ENCODE peak calls at places on chromosome 5, in nine cellular contexts. O, F, Y, V, E, U, M, H and A are unnamed samples.

GRCh38 chr5:2136728-2137333 is 254.1 kb upstream of the IRX4 start:
- DNase-seq in E (no peak), V (no peak), F (no peak), U (no peak), O (no peak), H (no peak), M (no peak), Y (no peak), A (no peak)

GRCh38 chr5:124729687-124730359 is 16.6 kb downstream of the ZNF608 start:
- DNase-seq in E (no peak), H (no peak), F (no peak), M (no peak), U (no peak), O (no peak), Y (no peak), V (no peak), A (no peak)

GRCh38 chr5:145072880-145073279 is 762.3 kb downstream of the PRELID2 start:
- DNase-seq in O (no peak), F (no peak), M (peak; percentile 74), Y (no peak), H (no peak), E (no peak), V (no peak), U (no peak), A (no peak)

GRCh38 chr5:89929834-89930233 is 479.7 kb downstream of the CETN3 start:
- DNase-seq in E (no peak), M (no peak), Y (no peak), O (no peak), U (no peak), F (no peak), H (no peak), V (no peak), A (no peak)

GRCh38 chr5:117829646-117830045 is 1158.7 kb downstream of the DTWD2 start:
- DNase-seq in H (no peak), F (no peak), O (no peak), Y (no peak), U (no peak), M (peak; percentile 9), V (no peak), E (no peak), A (no peak)

GRCh38 chr5:89729623-89730390 is 679.7 kb downstream of the CETN3 start:
- DNase-seq in O (peak; percentile 73), V (no peak), E (no peak), F (no peak), U (no peak), M (no peak), Y (no peak), H (no peak), A (no peak)

GRCh38 chr5:84433461-84433860 is 48.8 kb upstream of the EDIL3 start:
- DNase-seq in Y (no peak), O (no peak), V (no peak), M (no peak), H (no peak), F (no peak), U (no peak), E (peak; percentile 50), A (no peak)

GRCh38 chr5:109299557-109299956 is 110.2 kb downstream of the PJA2 start:
- DNase-seq in E (no peak), H (no peak), U (no peak), Y (no peak), F (no peak), O (no peak), V (no peak), M (no peak), A (no peak)

GRCh38 chr5:146541956-146542849 is 26.2 kb upstream of the GPR151 start:
- DNase-seq in M (peak; percentile 84), H (peak; percentile 70), Y (peak; percentile 54), F (peak; percentile 79), V (peak; percentile 79), O (peak; percentile 85), U (peak; percentile 88), E (peak; percentile 47), A (peak; percentile 85)

GRCh38 chr5:82620957-82621600 is 342.9 kb upstream of the RPS23 start:
- DNase-seq in Y (no peak), M (no peak), V (no peak), U (no peak), F (no peak), O (peak; percentile 10), E (no peak), H (no peak), A (no peak)

GRCh38 chr5:65961644-65962043 is 35.3 kb downstream of the ERBIN start:
- DNase-seq in M (no peak), O (peak; percentile 8), U (no peak), E (peak; percentile 79), H (no peak), Y (no peak), V (no peak), F (no peak), A (no peak)

GRCh38 chr5:34582364-34582763 is 73.8 kb upstream of the RAI14 start:
- DNase-seq in V (no peak), U (no peak), M (peak; percentile 20), Y (no peak), H (no peak), F (peak; percentile 67), E (no peak), O (no peak), A (no peak)

GRCh38 chr5:922745-923472 is 30.2 kb downstream of the TRIP13 start:
- DNase-seq in U (no peak), E (no peak), M (no peak), F (no peak), H (no peak), Y (no peak), V (no peak), O (no peak), A (no peak)

GRCh38 chr5:7850533-7851239 is at the start of gene CFAP90:
- DNase-seq in Y (peak; percentile 39), O (peak; percentile 46), V (peak; percentile 78), U (peak; percentile 84), F (peak; percentile 75), E (peak; percentile 30), M (peak; percentile 95), H (no peak), A (peak; percentile 12)

GRCh38 chr5:884345-885126 is 8.1 kb downstream of the BRD9 start:
- DNase-seq in O (no peak), V (no peak), M (no peak), H (no peak), U (no peak), F (peak; percentile 6), E (no peak), Y (no peak), A (no peak)

GRCh38 chr5:178772351-178772750 is 41.9 kb upstream of the ZNF354A start:
- DNase-seq in E (no peak), Y (no peak), M (no peak), V (no peak), H (no peak), U (peak; percentile 30), O (no peak), F (no peak), A (no peak)

GRCh38 chr5:79151933-79152671 is 40.5 kb downstream of the BHMT start:
- DNase-seq in H (no peak), F (no peak), O (no peak), U (no peak), E (no peak), Y (no peak), V (no peak), M (no peak), A (no peak)

GRCh38 chr5:137040641-137041340 is 458.3 kb downstream of the SPOCK1 start:
- DNase-seq in U (no peak), F (no peak), M (no peak), E (peak; percentile 24), H (no peak), Y (no peak), V (no peak), O (no peak), A (no peak)

DNA sequence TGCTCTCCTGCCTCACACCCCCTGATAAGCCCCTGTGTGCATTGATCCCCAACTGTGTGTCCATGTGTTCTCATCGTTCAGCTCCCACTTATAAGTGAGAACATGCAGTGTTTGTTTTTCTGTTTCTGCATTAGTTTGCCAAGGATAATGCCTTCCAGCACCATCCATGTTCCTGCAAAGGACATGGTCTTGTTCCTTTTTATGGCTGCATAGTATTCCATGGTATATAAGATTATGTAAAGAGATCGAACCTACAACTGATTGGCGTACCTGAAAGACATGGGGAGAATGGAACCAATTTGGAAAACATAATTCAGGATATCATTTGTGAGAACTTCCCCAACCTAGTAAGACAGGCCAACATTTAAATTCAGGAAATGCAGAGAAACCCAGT is 32.4 kb downstream of the ANKRD33B start:
- DNase-seq in U (no peak), M (no peak), Y (no peak), E (no peak), V (no peak), H (no peak), F (no peak), O (no peak), A (no peak)
- H3K4me3 ChIP-seq in U (no peak overlapping the region), M (no peak overlapping the region), Y (peak overlapping the region; percentile 47), E (no peak overlapping the region), V (no peak overlapping the region), H (no peak overlapping the region), F (no peak overlapping the region), O (peak overlapping the region; percentile 7), A (no peak overlapping the region)

GRCh38 chr5:123511648-123512605 is at the start of gene CSNK1G3:
- DNase-seq in F (peak; percentile 97), E (peak; percentile 97), Y (peak; percentile 97), H (peak; percentile 97), V (peak; percentile 97), U (peak; percentile 89), M (peak; percentile 97), O (peak; percentile 94), A (peak; percentile 81)
- TF ChIP-seq CTCF in F (peak; percentile 10), E (no peak), Y (no peak), H (no peak), V (no peak), U (no peak), M (no peak), O (no peak), A (peak; percentile 50)

DNA sequence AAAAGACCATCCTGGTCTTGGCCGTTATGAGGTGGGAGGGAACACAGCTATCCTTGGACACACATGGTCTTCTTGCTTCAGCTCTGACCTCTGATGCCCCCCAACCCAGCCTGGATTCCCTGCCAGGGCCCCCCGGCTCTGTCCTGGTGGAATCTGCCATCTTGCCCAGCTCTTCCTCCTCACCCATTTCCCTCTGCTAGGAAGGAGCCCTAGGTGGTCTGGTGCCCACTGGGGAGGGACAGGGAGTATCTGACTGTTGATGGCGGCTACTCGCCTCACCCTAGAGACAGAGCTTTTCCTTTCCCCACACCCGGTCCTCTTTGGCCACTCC is 30.1 kb downstream of the CXXC5 start:
- DNase-seq in M (no peak), E (no peak), F (no peak), H (no peak), V (no peak), U (no peak), Y (no peak), O (no peak), A (no peak)
- H3K27ac ChIP-seq in M (no peak overlapping the region), E (no peak overlapping the region), F (peak overlapping the region; percentile 73), H (peak overlapping the region; percentile 15), V (peak overlapping the region; percentile 26), U (peak overlapping the region; percentile 34), Y (peak overlapping the region; percentile 77), O (no peak overlapping the region), A (peak overlapping the region; percentile 99)

DNA sequence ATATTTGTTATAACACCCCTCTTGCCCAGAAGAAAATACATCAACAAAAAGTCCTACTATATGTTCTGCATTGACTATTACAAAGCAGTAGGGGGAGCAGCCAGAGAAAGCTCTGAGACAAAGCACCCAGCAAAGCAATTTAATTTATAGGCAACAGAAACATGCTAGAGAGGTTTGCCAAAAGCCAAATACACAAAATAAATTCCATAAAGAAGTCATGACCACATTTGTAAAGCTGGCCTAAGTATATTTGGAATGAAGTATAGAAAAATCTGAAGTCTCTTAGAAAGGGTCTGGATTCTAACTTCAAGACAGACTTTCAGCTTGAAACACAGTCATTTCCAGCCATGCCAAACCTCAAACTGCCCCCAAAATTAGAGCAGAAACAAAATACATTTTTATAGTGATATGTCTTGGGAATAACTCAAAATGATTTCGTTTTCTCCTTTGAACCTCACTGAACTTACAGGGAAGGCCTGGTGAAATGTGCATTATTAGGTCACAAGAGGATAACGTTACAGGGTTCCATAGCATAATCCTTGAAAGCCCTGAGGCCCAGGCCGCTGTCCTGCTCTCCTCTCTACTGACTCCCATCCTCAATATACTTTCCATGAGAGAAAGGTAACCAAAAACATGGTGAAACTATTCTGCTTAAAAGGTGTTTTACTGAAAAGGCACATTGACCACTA is 451.8 kb downstream of the RAB3C start:
- DNase-seq in F (no peak), V (no peak), H (no peak), O (peak; percentile 35), Y (no peak), U (no peak), E (peak; percentile 77), M (peak; percentile 48), A (no peak)
- H3K4me3 ChIP-seq in F (no peak overlapping the region), V (no peak overlapping the region), H (no peak overlapping the region), O (no peak overlapping the region), Y (peak overlapping the region; percentile 87), U (no peak overlapping the region), E (peak overlapping the region; percentile 13), M (no peak overlapping the region), A (no peak overlapping the region)